ENCODE peak calls at places on chromosomes 3 and 15, in six cellular contexts. One of them, this sample, is unnamed.

GRCh38 chr15:57506422-57506821 is 85.3 kb upstream of the MYZAP start:
- DNase-seq in A549: no peak
- DNase-seq in H1: no peak
- DNase-seq in IMR-90: no peak
- DNase-seq in HepG2: no peak
- DNase-seq in GM12878: no peak
- DNase-seq in this sample: peak; percentile 19

GRCh38 chr3:70999730-71000129 is 583.8 kb downstream of the FOXP1 start:
- DNase-seq in A549: no peak
- DNase-seq in H1: no peak
- DNase-seq in IMR-90: peak; percentile 82
- DNase-seq in HepG2: no peak
- DNase-seq in GM12878: no peak
- DNase-seq in this sample: no peak

GRCh38 chr15:98937413-98938104 is 70.0 kb downstream of the PGPEP1L start:
- DNase-seq in A549: no peak
- DNase-seq in H1: no peak
- DNase-seq in IMR-90: no peak
- DNase-seq in HepG2: no peak
- DNase-seq in GM12878: peak; percentile 44
- DNase-seq in this sample: no peak

GRCh38 chr3:632571-633170 is 436.1 kb downstream of the CHL1 start:
- DNase-seq in A549: peak; percentile 8
- DNase-seq in H1: peak; percentile 51
- DNase-seq in IMR-90: peak; percentile 18
- DNase-seq in HepG2: peak; percentile 32
- DNase-seq in GM12878: no peak
- DNase-seq in this sample: peak; percentile 18

GRCh38 chr15:49621327-49622210 is 721 bp downstream of the DTWD1 start:
- DNase-seq in A549: no peak
- DNase-seq in H1: no peak
- DNase-seq in IMR-90: no peak
- DNase-seq in HepG2: no peak
- DNase-seq in GM12878: no peak
- DNase-seq in this sample: no peak

GRCh38 chr15:71392821-71393220 is 277.6 kb downstream of the THSD4 start:
- DNase-seq in A549: no peak
- DNase-seq in H1: no peak
- DNase-seq in IMR-90: no peak
- DNase-seq in HepG2: no peak
- DNase-seq in GM12878: no peak
- DNase-seq in this sample: no peak

GRCh38 chr3:115512565-115513410 is 110.5 kb upstream of the GAP43 start:
- DNase-seq in A549: peak; percentile 13
- DNase-seq in H1: no peak
- DNase-seq in IMR-90: peak; percentile 38
- DNase-seq in HepG2: no peak
- DNase-seq in GM12878: no peak
- DNase-seq in this sample: no peak

GRCh38 chr3:195072916-195073564 is 197.9 kb downstream of the XXYLT1 start:
- DNase-seq in A549: no peak
- DNase-seq in H1: no peak
- DNase-seq in IMR-90: no peak
- DNase-seq in HepG2: no peak
- DNase-seq in GM12878: no peak
- DNase-seq in this sample: no peak

GRCh38 chr3:186080849-186081438 is 27.9 kb downstream of the ETV5 start:
- DNase-seq in A549: no peak
- DNase-seq in H1: no peak
- DNase-seq in IMR-90: no peak
- DNase-seq in HepG2: no peak
- DNase-seq in GM12878: no peak
- DNase-seq in this sample: no peak

GRCh38 chr15:62066663-62067447 is at the start of gene C2CD4A:
- DNase-seq in A549: peak; percentile 27
- DNase-seq in H1: peak; percentile 67
- DNase-seq in IMR-90: peak; percentile 42
- DNase-seq in HepG2: peak; percentile 88
- DNase-seq in GM12878: no peak
- DNase-seq in this sample: no peak

GRCh38 chr3:21960033-21960432 is 209.0 kb upstream of the ZNF385D start:
- DNase-seq in A549: no peak
- DNase-seq in H1: no peak
- DNase-seq in IMR-90: no peak
- DNase-seq in HepG2: no peak
- DNase-seq in GM12878: no peak
- DNase-seq in this sample: no peak

GRCh38 chr3:123620338-123620737 is 35.5 kb upstream of the HACD2 start:
- DNase-seq in A549: no peak
- DNase-seq in H1: no peak
- DNase-seq in IMR-90: peak; percentile 94
- DNase-seq in HepG2: peak; percentile 54
- DNase-seq in GM12878: no peak
- DNase-seq in this sample: no peak

GRCh38 chr3:13548696-13549512 is at the start of gene FBLN2:
- DNase-seq in A549: no peak
- DNase-seq in H1: no peak
- DNase-seq in IMR-90: no peak
- DNase-seq in HepG2: no peak
- DNase-seq in GM12878: no peak
- DNase-seq in this sample: peak; percentile 100

DNA sequence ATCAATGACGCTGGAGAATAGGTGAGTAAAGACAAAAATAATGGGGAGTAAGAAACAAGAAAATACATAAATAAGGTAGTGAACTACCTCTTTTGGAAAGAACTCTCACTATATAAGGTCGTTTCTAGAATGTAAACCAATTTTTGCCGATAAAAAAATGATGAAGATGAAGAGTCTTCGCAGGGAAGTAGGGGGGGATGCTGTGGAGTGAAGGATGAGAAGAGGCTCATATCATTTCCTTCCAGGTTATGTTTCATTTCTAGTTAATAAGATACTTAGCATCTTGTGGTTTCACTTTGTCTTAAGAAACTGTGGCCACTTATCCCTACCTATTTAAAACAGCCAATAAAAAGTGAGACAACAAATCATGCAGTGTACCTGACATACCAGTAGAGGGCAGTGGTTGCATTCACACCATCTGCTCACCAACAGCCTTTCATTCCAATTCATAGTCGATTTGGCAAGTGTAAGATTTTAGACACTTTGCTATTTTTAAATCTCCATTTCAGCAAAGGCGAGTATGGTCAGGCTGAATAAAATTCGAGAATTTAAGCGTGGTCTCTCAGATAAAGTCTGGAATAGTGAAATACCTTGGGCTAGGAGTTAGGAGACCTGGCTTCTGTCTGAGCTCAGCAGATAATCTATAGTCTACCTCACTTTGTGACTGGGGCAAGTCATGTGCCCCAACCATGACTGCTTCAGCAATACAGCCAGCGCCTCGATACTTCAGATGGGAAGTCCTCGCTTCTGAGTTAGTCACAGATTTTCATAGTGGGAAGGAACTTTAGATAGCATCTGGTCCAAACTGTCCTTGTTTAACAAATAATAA is 28.9 kb upstream of the ICE2 start:
- DNase-seq in A549: peak; percentile 75
- DNase-seq in H1: no peak
- DNase-seq in IMR-90: peak; percentile 77
- DNase-seq in HepG2: peak; percentile 43
- DNase-seq in GM12878: peak; percentile 83
- DNase-seq in this sample: peak; percentile 55
- TF ChIP-seq CEBPB in A549: no peak
- TF ChIP-seq CEBPB in H1: no peak
- TF ChIP-seq CEBPB in IMR-90: no peak
- TF ChIP-seq CEBPB in HepG2: no peak
- TF ChIP-seq CEBPB in GM12878: no peak
- TF ChIP-seq CEBPB in this sample: no peak

GRCh38 chr3:130941793-130942192 is 47.9 kb downstream of the ATP2C1 start:
- DNase-seq in A549: no peak
- DNase-seq in H1: no peak
- DNase-seq in IMR-90: peak; percentile 61
- DNase-seq in HepG2: no peak
- DNase-seq in GM12878: no peak
- DNase-seq in this sample: no peak
- TF ChIP-seq CEBPB in A549: no peak
- TF ChIP-seq CEBPB in H1: no peak
- TF ChIP-seq CEBPB in IMR-90: peak; percentile 7
- TF ChIP-seq CEBPB in HepG2: no peak
- TF ChIP-seq CEBPB in GM12878: no peak
- TF ChIP-seq CEBPB in this sample: no peak

DNA sequence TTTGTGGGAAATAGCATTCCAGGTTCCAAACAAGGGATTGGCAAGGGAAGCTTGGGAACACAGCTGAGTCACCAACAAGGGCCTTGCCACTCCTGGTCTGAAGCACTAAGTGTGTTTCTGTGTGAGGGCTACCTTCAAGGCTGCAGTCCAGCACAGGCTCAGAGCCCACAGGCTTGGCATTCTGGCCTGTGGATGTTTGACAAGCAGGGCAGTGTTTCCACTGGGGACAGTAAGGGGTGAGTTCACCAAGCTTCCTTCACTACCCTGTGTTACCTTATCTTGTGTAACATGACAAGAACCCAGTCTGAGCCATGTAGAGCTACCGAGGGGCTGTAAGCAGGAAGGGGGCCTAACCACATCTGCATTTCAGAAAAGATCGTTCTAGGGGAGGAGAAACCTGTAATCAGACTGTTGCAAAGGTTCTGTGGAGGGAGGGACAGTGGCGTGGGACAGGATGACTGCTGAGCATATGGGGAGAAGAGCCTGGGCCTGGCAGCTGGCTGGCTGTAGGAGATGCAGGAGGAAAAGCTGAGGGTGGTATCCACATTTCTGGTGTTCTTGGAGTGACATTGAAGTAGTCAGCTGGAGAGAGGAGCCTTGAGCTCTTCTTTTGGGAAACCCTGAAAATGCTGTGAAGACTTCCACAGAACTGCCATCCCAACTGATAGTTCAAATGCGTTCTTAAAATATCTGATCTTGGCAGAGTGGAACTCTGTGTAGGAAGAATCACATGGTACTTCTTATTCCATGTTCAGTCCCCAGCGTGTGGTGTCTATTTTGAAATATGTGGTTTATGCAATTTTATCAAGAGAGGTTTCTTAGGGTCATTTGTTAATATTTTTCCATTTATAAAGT is 61.3 kb downstream of the CTDSPL start:
- DNase-seq in A549: no peak
- DNase-seq in H1: no peak
- DNase-seq in IMR-90: peak; percentile 61
- DNase-seq in HepG2: no peak
- DNase-seq in GM12878: no peak
- DNase-seq in this sample: peak; percentile 25
- TF ChIP-seq CEBPB in A549: no peak
- TF ChIP-seq CEBPB in H1: no peak
- TF ChIP-seq CEBPB in IMR-90: no peak
- TF ChIP-seq CEBPB in HepG2: no peak
- TF ChIP-seq CEBPB in GM12878: no peak
- TF ChIP-seq CEBPB in this sample: no peak

DNA sequence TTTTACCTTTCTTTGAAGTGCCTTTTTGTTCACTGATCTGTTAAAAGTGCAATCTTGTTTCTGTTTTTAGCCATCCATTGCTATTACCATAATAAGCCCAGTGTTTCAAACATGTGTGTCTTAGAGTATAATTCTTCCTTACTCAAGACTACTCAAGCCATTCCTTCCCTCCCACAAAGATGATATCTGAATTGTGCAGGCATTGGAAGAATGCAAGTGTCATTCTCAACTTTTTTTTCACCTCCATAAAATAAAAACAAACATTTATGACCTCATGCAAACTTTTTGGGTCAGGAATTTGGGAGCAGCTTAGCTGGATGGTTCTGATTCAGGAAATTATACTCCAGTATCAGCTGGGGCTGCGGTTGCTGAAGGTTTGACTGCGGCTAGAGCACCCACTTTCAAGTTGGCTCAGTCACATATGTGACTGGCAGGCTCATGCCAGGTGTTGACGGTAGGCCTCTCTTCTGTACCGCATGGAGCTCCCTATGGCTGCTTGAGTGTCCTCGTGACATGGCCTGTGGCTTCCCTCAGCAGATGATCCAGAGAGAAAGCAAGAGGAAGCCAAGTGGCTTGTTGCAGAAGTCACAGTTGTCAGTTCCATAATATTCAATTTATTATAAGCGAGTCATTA is 490.8 kb downstream of the CNTN4 start:
- DNase-seq in A549: no peak
- DNase-seq in H1: no peak
- DNase-seq in IMR-90: no peak
- DNase-seq in HepG2: no peak
- DNase-seq in GM12878: no peak
- DNase-seq in this sample: no peak
- TF ChIP-seq CEBPB in A549: no peak
- TF ChIP-seq CEBPB in H1: no peak
- TF ChIP-seq CEBPB in IMR-90: no peak
- TF ChIP-seq CEBPB in HepG2: no peak
- TF ChIP-seq CEBPB in GM12878: no peak
- TF ChIP-seq CEBPB in this sample: no peak

GRCh38 chr3:28601291-28601690 is 252.7 kb upstream of the AZI2 start:
- DNase-seq in A549: no peak
- DNase-seq in H1: no peak
- DNase-seq in IMR-90: no peak
- DNase-seq in HepG2: no peak
- DNase-seq in GM12878: no peak
- DNase-seq in this sample: no peak

GRCh38 chr3:28590851-28591250 is 242.2 kb upstream of the AZI2 start:
- DNase-seq in A549: no peak
- DNase-seq in H1: no peak
- DNase-seq in IMR-90: no peak
- DNase-seq in HepG2: no peak
- DNase-seq in GM12878: no peak
- DNase-seq in this sample: no peak

GRCh38 chr3:28598165-28598564 is 249.5 kb upstream of the AZI2 start:
- DNase-seq in A549: no peak
- DNase-seq in H1: no peak
- DNase-seq in IMR-90: no peak
- DNase-seq in HepG2: no peak
- DNase-seq in GM12878: no peak
- DNase-seq in this sample: no peak

GRCh38 chr3:28590216-28590615 is 241.6 kb upstream of the AZI2 start:
- DNase-seq in A549: no peak
- DNase-seq in H1: no peak
- DNase-seq in IMR-90: peak; percentile 16
- DNase-seq in HepG2: no peak
- DNase-seq in GM12878: no peak
- DNase-seq in this sample: no peak

GRCh38 chr3:28595364-28595763 is 246.7 kb upstream of the AZI2 start:
- DNase-seq in A549: no peak
- DNase-seq in H1: no peak
- DNase-seq in IMR-90: no peak
- DNase-seq in HepG2: no peak
- DNase-seq in GM12878: no peak
- DNase-seq in this sample: no peak
- TF ChIP-seq CEBPB in A549: no peak
- TF ChIP-seq CEBPB in H1: no peak
- TF ChIP-seq CEBPB in IMR-90: no peak
- TF ChIP-seq CEBPB in HepG2: no peak
- TF ChIP-seq CEBPB in GM12878: no peak
- TF ChIP-seq CEBPB in this sample: no peak

GRCh38 chr3:15646924-15647511 is 45.5 kb downstream of the BTD start:
- DNase-seq in A549: peak; percentile 88
- DNase-seq in H1: no peak
- DNase-seq in IMR-90: peak; percentile 100
- DNase-seq in HepG2: no peak
- DNase-seq in GM12878: no peak
- DNase-seq in this sample: no peak
- TF ChIP-seq CEBPB in A549: peak; percentile 63
- TF ChIP-seq CEBPB in H1: no peak
- TF ChIP-seq CEBPB in IMR-90: peak; percentile 22
- TF ChIP-seq CEBPB in HepG2: no peak
- TF ChIP-seq CEBPB in GM12878: no peak
- TF ChIP-seq CEBPB in this sample: no peak

GRCh38 chr3:87691109-87691508 is 367.7 kb downstream of the CGGBP1 start:
- DNase-seq in A549: no peak
- DNase-seq in H1: no peak
- DNase-seq in IMR-90: no peak
- DNase-seq in HepG2: no peak
- DNase-seq in GM12878: no peak
- DNase-seq in this sample: no peak
- TF ChIP-seq CEBPB in A549: no peak
- TF ChIP-seq CEBPB in H1: no peak
- TF ChIP-seq CEBPB in IMR-90: no peak
- TF ChIP-seq CEBPB in HepG2: no peak
- TF ChIP-seq CEBPB in GM12878: no peak
- TF ChIP-seq CEBPB in this sample: no peak